ENCODE peak calls at places on chromosomes 13 and 19, in six cellular contexts. E is neural crest cell, L is neural progenitor cell, K is lower lobe of right lung, F is HFFc6, W is body of pancreas. U is an unnamed sample.

GRCh38 chr13:113775451-113776145 is 16.6 kb downstream of the TMEM255B start:
- DNase-seq in E (no peak), L (no peak), K (no peak), F (no peak), W (no peak), U (no peak)

GRCh38 chr13:29523199-29523931 is 72.1 kb downstream of the SLC7A1 start:
- DNase-seq in E (no peak), L (no peak), K (no peak), F (no peak), W (no peak), U (no peak)

GRCh38 chr13:67023088-67023893 is 206.8 kb downstream of the PCDH9 start:
- DNase-seq in E (no peak), L (peak), K (no peak), F (peak), W (peak), U (no peak)

GRCh38 chr13:79534596-79534995 is 53.6 kb downstream of the NDFIP2 start:
- DNase-seq in E (no peak), L (no peak), K (no peak), F (no peak), W (no peak), U (no peak)

GRCh38 chr19:29673451-29674371 is 8.4 kb downstream of the PLEKHF1 start:
- DNase-seq in E (no peak), L (no peak), K (no peak), F (no peak), W (no peak), U (no peak)

GRCh38 chr19:28864024-28864503 is 348.9 kb downstream of the UQCRFS1 start:
- DNase-seq in E (no peak), L (no peak), K (no peak), F (no peak), W (no peak), U (no peak)

GRCh38 chr13:20882206-20882605 is 20.3 kb downstream of the XPO4 start:
- DNase-seq in E (no peak), L (peak), K (no peak), F (no peak), W (no peak), U (peak)

GRCh38 chr19:42455621-42456081 is 12.9 kb upstream of the CXCL17 start:
- DNase-seq in E (no peak), L (no peak), K (no peak), F (no peak), W (no peak), U (no peak)

GRCh38 chr13:56528040-56528760 is 612.5 kb upstream of the PRR20A start:
- DNase-seq in E (no peak), L (no peak), K (no peak), F (no peak), W (no peak), U (no peak)

GRCh38 chr19:8663920-8664670 is 33.7 kb downstream of the NFILZ start:
- DNase-seq in E (no peak), L (no peak), K (no peak), F (no peak), W (no peak), U (no peak)

GRCh38 chr13:48009298-48009697 is 8.2 kb upstream of the SUCLA2 start:
- DNase-seq in E (no peak), L (no peak), K (no peak), F (peak), W (no peak), U (no peak)

GRCh38 chr13:91482427-91482826 is 84.0 kb downstream of the GPC5 start:
- DNase-seq in E (no peak), L (peak), K (no peak), F (no peak), W (no peak), U (peak)

GRCh38 chr19:1969176-1970002 is 28.4 kb downstream of the CSNK1G2 start:
- DNase-seq in E (no peak), L (no peak), K (no peak), F (no peak), W (no peak), U (no peak)

GRCh38 chr19:3818479-3818878 is 32.3 kb upstream of the MATK start:
- DNase-seq in E (no peak), L (no peak), K (no peak), F (peak), W (no peak), U (no peak)

GRCh38 chr13:50437252-50437651 is 406.2 kb downstream of the DLEU7 start:
- DNase-seq in E (no peak), L (no peak), K (no peak), F (no peak), W (no peak), U (no peak)

GRCh38 chr19:17235618-17236413 is 9.8 kb downstream of the OCEL1 start:
- DNase-seq in E (peak), L (peak), K (peak), F (peak), W (peak), U (peak)

GRCh38 chr19:44517146-44517545 is 12.3 kb downstream of the CEACAM20 start:
- DNase-seq in E (no peak), L (no peak), K (no peak), F (no peak), W (no peak), U (no peak)

GRCh38 chr19:17107546-17108452 is 32.2 kb downstream of the MYO9B start:
- DNase-seq in E (no peak), L (no peak), K (peak), F (peak), W (peak), U (no peak)

GRCh38 chr19:8261881-8262280 is 46.3 kb downstream of the CD320 start:
- DNase-seq in E (no peak), L (no peak), K (no peak), F (no peak), W (no peak), U (no peak)

GRCh38 chr19:56611288-56611687 is 16.2 kb downstream of the ZNF71 start:
- DNase-seq in E (no peak), L (no peak), K (no peak), F (no peak), W (no peak), U (no peak)
- TF ChIP-seq CTCF in E (no peak), L (no peak), K (no peak), F (no peak), W (no peak), U (no peak)

GRCh38 chr19:32313866-32314265 is 31.5 kb upstream of the ZNF507 start:
- DNase-seq in E (no peak), L (no peak), K (no peak), F (no peak), W (no peak), U (peak)

GRCh38 chr19:32322541-32322940 is 22.9 kb upstream of the ZNF507 start:
- DNase-seq in E (no peak), L (no peak), K (no peak), F (no peak), W (no peak), U (peak)

GRCh38 chr19:32317045-32317444 is 28.4 kb upstream of the ZNF507 start:
- DNase-seq in E (no peak), L (no peak), K (no peak), F (no peak), W (no peak), U (peak)

GRCh38 chr19:32316034-32316433 is 29.4 kb upstream of the ZNF507 start:
- DNase-seq in E (no peak), L (peak), K (no peak), F (no peak), W (no peak), U (peak)

DNA sequence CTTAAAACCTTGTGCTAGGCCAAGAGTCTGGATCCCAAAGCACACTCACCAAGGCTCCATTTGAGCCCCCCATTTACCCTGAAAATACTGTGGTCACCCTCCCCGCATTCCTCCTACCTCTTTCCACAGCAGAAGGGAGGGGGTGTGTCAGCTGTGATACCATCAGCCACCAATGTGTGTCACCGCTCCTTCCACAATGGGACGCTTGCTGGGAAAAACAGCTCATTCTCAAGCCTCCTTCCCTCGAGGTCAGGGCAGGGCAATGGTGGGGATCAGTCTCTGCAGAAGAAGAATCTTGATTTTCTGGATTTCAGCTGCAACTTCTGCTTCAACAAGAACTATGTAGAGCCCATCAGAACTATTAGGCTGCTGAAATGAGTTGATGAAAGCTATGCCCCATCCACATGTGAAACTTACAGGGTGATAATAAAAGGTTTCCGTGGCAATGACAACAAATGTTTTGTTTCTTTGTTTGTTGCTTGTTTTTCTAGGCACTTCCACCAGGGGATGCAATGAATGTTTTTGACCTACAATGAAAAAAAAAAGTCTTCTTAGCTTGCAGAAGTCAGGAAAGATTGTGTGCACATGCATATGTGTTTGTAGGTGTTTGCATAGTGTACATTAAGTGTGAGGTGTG is 26.4 kb upstream of the ZNF507 start:
- DNase-seq in E (peak), L (peak), K (no peak), F (no peak), W (peak), U (peak)
- TF ChIP-seq CTCF in E (peak), L (peak), K (peak), F (peak), W (peak), U (peak)

GRCh38 chr19:54388803-54389144 is 24.0 kb upstream of the LAIR1 start:
- DNase-seq in E (no peak), L (no peak), K (no peak), F (no peak), W (no peak), U (no peak)
- TF ChIP-seq CTCF in E (no peak), L (no peak), K (no peak), F (no peak), W (no peak), U (no peak)

GRCh38 chr19:14073925-14074838 is 1.6 kb downstream of the MISP3 start:
- DNase-seq in E (no peak), L (no peak), K (no peak), F (no peak), W (peak), U (no peak)
- TF ChIP-seq CTCF in E (no peak), L (no peak), K (no peak), F (no peak), W (peak), U (no peak)

GRCh38 chr19:19385131-19385899 is 20.2 kb upstream of the GATAD2A start:
- DNase-seq in E (peak), L (peak), K (peak), F (peak), W (peak), U (peak)
- TF ChIP-seq CTCF in E (no peak), L (no peak), K (peak), F (no peak), W (no peak), U (no peak)

GRCh38 chr19:18866800-18867123 is 29.2 kb downstream of the CERS1 start:
- DNase-seq in E (no peak), L (no peak), K (no peak), F (no peak), W (no peak), U (no peak)
- TF ChIP-seq CTCF in E (peak), L (no peak), K (peak), F (peak), W (peak), U (no peak)

DNA sequence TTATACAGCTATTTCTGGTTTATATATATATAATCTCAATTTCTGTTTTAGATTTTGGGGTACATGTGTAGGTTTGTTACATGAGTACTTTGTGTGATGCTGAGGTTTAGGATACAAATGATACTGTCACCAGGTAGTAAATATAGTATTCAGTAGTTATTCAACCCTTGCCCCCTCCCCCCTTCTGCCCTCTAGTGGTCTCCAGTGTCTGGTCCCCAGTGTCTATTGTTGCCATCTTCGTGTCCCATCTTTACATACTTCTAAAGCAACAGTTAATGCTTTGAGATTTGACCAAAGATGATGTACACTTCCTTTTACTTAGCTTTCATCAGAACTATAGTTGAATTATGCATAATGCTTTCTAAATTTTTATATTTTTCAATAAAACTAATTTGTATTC is 1623.4 kb upstream of the PRR20A start:
- DNase-seq in E (peak), L (peak), K (no peak), F (no peak), W (peak), U (peak)
- TF ChIP-seq CTCF in E (peak), L (peak), K (no peak), F (no peak), W (no peak), U (peak)

GRCh38 chr13:39273953-39274352 is 235.7 kb downstream of the NHLRC3 start:
- DNase-seq in E (no peak), L (peak), K (no peak), F (no peak), W (peak), U (peak)
- TF ChIP-seq CTCF in E (no peak), L (peak), K (no peak), F (peak), W (peak), U (peak)

U was measured in endodermal cell.